ENCODE peak calls at places on chromosomes 2 and 18, in nine cellular contexts. G is fibroblast of mammary gland; Z is activated CD8-positive, alpha-beta T cell treated with anti-CD3 and anti-CD28 coated beads for 36 hours; D is left ventricle myocardium inferior; K is AG09319; X is Panc1; A is uterus; C is B cell; W is foreskin fibroblast. Q is an unnamed sample.

GRCh38 chr2:98912221-98912851 is 23.7 kb downstream of the CRACDL start:
- DNase-seq in K (peak; percentile 49), Z (no peak), C (no peak), W (peak; percentile 95), A (no peak), G (peak; percentile 92), D (no peak), X (no peak), Q (peak; percentile 49)

GRCh38 chr2:172226244-172227061 is 123.8 kb upstream of the DLX2 start:
- DNase-seq in X (no peak), G (no peak), Z (peak; percentile 47), W (no peak), K (no peak), C (no peak), D (no peak), A (no peak), Q (no peak)

GRCh38 chr2:64284751-64285150 is 140.5 kb upstream of the PELI1 start:
- DNase-seq in C (no peak), K (no peak), G (no peak), D (no peak), X (no peak), Z (no peak), A (no peak), W (peak; percentile 16), Q (no peak)

GRCh38 chr2:46865181-46865970 is 50.2 kb downstream of the MCFD2 start:
- DNase-seq in W (no peak), A (no peak), D (no peak), G (no peak), X (no peak), K (no peak), C (no peak), Z (no peak), Q (no peak)

GRCh38 chr2:189726849-189727248 is 35.7 kb downstream of the OSGEPL1 start:
- DNase-seq in A (no peak), X (no peak), D (no peak), Z (no peak), K (no peak), C (no peak), G (no peak), W (no peak), Q (no peak)

GRCh38 chr2:100903534-100904258 is 83.8 kb downstream of the NPAS2 start:
- DNase-seq in A (no peak), Z (no peak), D (no peak), X (no peak), G (no peak), W (no peak), C (no peak), K (no peak), Q (no peak)

GRCh38 chr18:29083545-29083944 is 906.6 kb upstream of the CDH2 start:
- DNase-seq in W (peak; percentile 9), D (no peak), G (peak; percentile 27), Z (no peak), K (peak; percentile 22), A (no peak), C (no peak), X (no peak), Q (no peak)

GRCh38 chr2:155145758-155146229 is 447.3 kb downstream of the KCNJ3 start:
- DNase-seq in X (no peak), A (no peak), K (no peak), W (no peak), C (no peak), Z (no peak), G (no peak), D (no peak), Q (no peak)

GRCh38 chr2:166516712-166517303 is 22.8 kb upstream of the SCN7A start:
- DNase-seq in W (peak; percentile 53), A (peak; percentile 23), K (no peak), C (no peak), Z (peak; percentile 41), D (no peak), X (no peak), G (peak; percentile 32), Q (no peak)

GRCh38 chr2:237786936-237787335 is 11.6 kb upstream of the RBM44 start:
- DNase-seq in Z (no peak), D (no peak), C (no peak), X (no peak), G (no peak), W (no peak), A (no peak), K (no peak), Q (no peak)

GRCh38 chr18:11950824-11951223 is 30.5 kb upstream of the IMPA2 start:
- DNase-seq in Z (no peak), A (no peak), G (no peak), K (no peak), X (no peak), D (no peak), W (no peak), C (no peak), Q (no peak)

GRCh38 chr18:68397241-68398035 is 317.5 kb downstream of the TMX3 start:
- DNase-seq in G (peak; percentile 82), C (no peak), D (no peak), K (no peak), A (no peak), Z (no peak), X (no peak), W (no peak), Q (no peak)

GRCh38 chr2:122340246-122340645 is 584.8 kb downstream of the TSN start:
- DNase-seq in W (no peak), A (no peak), Z (no peak), D (no peak), C (no peak), X (no peak), K (no peak), G (no peak), Q (no peak)

GRCh38 chr2:205403244-205403845 is 279.0 kb upstream of the NRP2 start:
- DNase-seq in G (peak; percentile 82), C (no peak), A (no peak), D (no peak), K (no peak), X (no peak), Z (no peak), W (peak; percentile 39), Q (peak; percentile 49)

GRCh38 chr18:79068946-79069791 is at the start of gene ATP9B:
- DNase-seq in A (peak; percentile 97), X (peak; percentile 87), G (peak; percentile 96), W (peak; percentile 100), C (peak; percentile 98), Z (peak; percentile 98), D (peak; percentile 94), K (peak; percentile 94), Q (peak; percentile 82)
- TF ChIP-seq CTCF in A (peak; percentile 41), X (no peak), G (no peak), W (no peak), C (no peak), Z (no peak), D (peak; percentile 30), K (no peak), Q (no peak)

GRCh38 chr2:208254871-208255556 is at the start of gene IDH1:
- DNase-seq in A (peak; percentile 96), D (peak; percentile 97), C (peak; percentile 94), X (peak; percentile 71), Z (peak; percentile 96), K (peak; percentile 81), W (peak; percentile 98), G (peak; percentile 90), Q (peak; percentile 55)

GRCh38 chr2:208254118-208254870 is 577 bp downstream of the IDH1 start:
- DNase-seq in Z (peak; percentile 88), X (peak; percentile 58), D (peak; percentile 86), A (peak; percentile 76), G (peak; percentile 68), C (peak; percentile 90), K (peak; percentile 48), W (peak; percentile 91), Q (no peak)

GRCh38 chr2:208255557-208256106 is 761 bp upstream of the IDH1 start:
- DNase-seq in W (no peak), C (no peak), G (no peak), X (no peak), D (no peak), Z (no peak), A (no peak), K (no peak), Q (no peak)

GRCh38 chr2:208253518-208254117 is 1.3 kb downstream of the IDH1 start:
- DNase-seq in A (no peak), W (peak; percentile 28), Z (no peak), D (no peak), G (no peak), X (no peak), K (no peak), C (no peak), Q (no peak)

GRCh38 chr2:208256192-208256782 is 1.4 kb upstream of the IDH1 start:
- DNase-seq in A (no peak), W (peak; percentile 33), D (no peak), K (no peak), Z (peak; percentile 11), X (no peak), C (no peak), G (no peak), Q (no peak)
- TF ChIP-seq CTCF in A (no peak), W (peak; percentile 9), D (no peak), K (no peak), Z (peak; percentile 18), X (peak; percentile 74), C (peak; percentile 16), G (peak; percentile 4), Q (no peak)

GRCh38 chr2:224837558-224837957 is 121.4 kb upstream of the CCDC195 start:
- DNase-seq in K (no peak), A (no peak), W (peak; percentile 94), D (no peak), X (no peak), G (peak; percentile 92), Z (no peak), C (no peak), Q (peak; percentile 54)
- TF ChIP-seq CTCF in K (no peak), A (no peak), W (no peak), D (no peak), X (no peak), G (no peak), Z (no peak), C (no peak), Q (no peak)

GRCh38 chr18:30886998-30887397 is 155.5 kb downstream of the DSC3 start:
- DNase-seq in W (no peak), D (no peak), A (no peak), C (no peak), K (no peak), G (no peak), Z (no peak), X (no peak), Q (no peak)

GRCh38 chr18:30888344-30888743 is 154.2 kb downstream of the DSC3 start:
- DNase-seq in X (no peak), Z (no peak), D (no peak), C (no peak), W (no peak), K (no peak), A (no peak), G (no peak), Q (no peak)

DNA sequence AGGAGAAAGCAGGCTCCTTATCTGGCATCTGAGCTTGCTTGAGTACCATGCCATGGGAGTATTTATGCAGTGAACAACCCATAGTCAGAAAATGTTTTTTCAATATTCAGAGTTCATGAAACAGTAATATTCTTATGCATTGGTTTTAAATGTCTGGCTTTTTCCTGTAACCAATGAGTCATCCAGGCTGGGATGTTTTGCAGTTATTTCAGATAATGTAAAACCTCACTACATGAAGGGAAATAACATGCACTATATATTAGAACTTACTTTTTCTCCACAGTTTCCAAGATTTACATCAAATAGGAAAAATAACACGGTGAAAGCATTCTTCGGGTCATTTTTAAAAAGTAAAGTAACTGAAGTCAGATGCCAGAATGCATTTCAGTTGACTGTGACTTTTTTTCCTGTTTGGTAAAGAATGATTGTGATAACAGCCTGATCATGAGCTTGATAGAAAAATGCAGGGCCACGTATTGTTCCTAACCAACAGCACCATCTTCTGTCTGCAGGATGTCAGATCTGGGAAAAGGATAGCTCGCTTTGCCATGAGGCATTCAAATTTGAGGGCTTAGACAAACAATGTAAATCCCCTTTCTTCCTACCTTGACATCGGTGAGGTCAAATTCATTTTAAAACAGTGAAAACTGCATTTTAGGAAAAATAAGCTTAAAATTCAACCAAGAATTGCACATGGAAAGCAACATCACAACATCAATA is 152.8 kb downstream of the DSC3 start:
- DNase-seq in D (no peak), X (peak; percentile 8), A (no peak), W (no peak), K (no peak), Z (no peak), G (no peak), C (no peak), Q (no peak)
- TF ChIP-seq CTCF in D (peak; percentile 58), X (peak; percentile 21), A (no peak), W (no peak), K (no peak), Z (no peak), G (no peak), C (no peak), Q (no peak)

Q was measured in AG09309.